ENCODE peak calls at places on chromosomes 16 and 17, in five cellular contexts. Y is cardiac fibroblast, M is bronchial epithelial cell, K is fibroblast of villous mesenchyme, R is fibroblast of pulmonary artery. N is an unnamed sample.

GRCh38 chr16:10421596-10421995 is 35.7 kb downstream of the ATF7IP2 start:
- DNase-seq in Y (no peak), M (no peak), K (no peak), R (no peak), N (no peak)

GRCh38 chr17:20046629-20047028 is 37.5 kb downstream of the SPECC1 start:
- DNase-seq in Y (no peak), M (no peak), K (no peak), R (no peak), N (no peak)

GRCh38 chr17:59798111-59798510 is 90.7 kb downstream of the VMP1 start:
- DNase-seq in Y (no peak), M (no peak), K (peak), R (no peak), N (no peak)

GRCh38 chr17:81189670-81190530 is 23.9 kb upstream of the AATK start:
- DNase-seq in Y (no peak), M (no peak), K (no peak), R (no peak), N (no peak)

GRCh38 chr16:8955828-8956227 is 7.9 kb downstream of the USP7 start:
- DNase-seq in Y (no peak), M (no peak), K (peak), R (peak), N (no peak)

GRCh38 chr17:55726440-55726839 is 3.8 kb upstream of the TMEM100 start:
- DNase-seq in Y (peak), M (peak), K (peak), R (peak), N (peak)

GRCh38 chr17:51528116-51528515 is 267.8 kb downstream of the UTP18 start:
- DNase-seq in Y (no peak), M (no peak), K (no peak), R (no peak), N (no peak)

GRCh38 chr17:57948555-57949420 is 6.4 kb downstream of the CUEDC1 start:
- DNase-seq in Y (peak), M (peak), K (peak), R (peak), N (peak)

GRCh38 chr17:8586766-8587165 is 43.8 kb downstream of the MYH10 start:
- DNase-seq in Y (no peak), M (peak), K (no peak), R (no peak), N (no peak)

GRCh38 chr16:11698271-11698689 is 30.0 kb downstream of the SNN start:
- DNase-seq in Y (no peak), M (peak), K (no peak), R (no peak), N (peak)

GRCh38 chr17:77729587-77729986 is 228.9 kb upstream of the TNRC6C start:
- DNase-seq in Y (no peak), M (no peak), K (no peak), R (no peak), N (no peak)

GRCh38 chr17:50191070-50192045 is 10.1 kb downstream of the COL1A1 start:
- DNase-seq in Y (no peak), M (no peak), K (peak), R (no peak), N (no peak)

GRCh38 chr16:71867934-71868333 is 16.0 kb downstream of the ZNF821 start:
- DNase-seq in Y (no peak), M (no peak), K (no peak), R (no peak), N (no peak)

GRCh38 chr16:59205403-59205802 is 471.3 kb upstream of the GOT2 start:
- DNase-seq in Y (no peak), M (no peak), K (no peak), R (no peak), N (no peak)

GRCh38 chr17:1834378-1835149 is 4.8 kb downstream of the RPA1 start:
- DNase-seq in Y (no peak), M (no peak), K (no peak), R (no peak), N (no peak)

GRCh38 chr16:53999841-54000240 is 286.7 kb downstream of the IRX3 start:
- DNase-seq in Y (no peak), M (peak), K (peak), R (no peak), N (no peak)

GRCh38 chr16:88264641-88265285 is 118.0 kb upstream of the ZNF469 start:
- DNase-seq in Y (peak), M (peak), K (peak), R (peak), N (peak)

GRCh38 chr17:80585880-80586279 is 41.2 kb downstream of the RPTOR start:
- DNase-seq in Y (no peak), M (no peak), K (no peak), R (no peak), N (no peak)

GRCh38 chr17:76585649-76586593 is at the start of gene ST6GALNAC2:
- DNase-seq in Y (peak), M (peak), K (peak), R (peak), N (peak)
- TF ChIP-seq CTCF in Y (peak), M (peak), K (peak), R (peak), N (peak)

GRCh38 chr16:72995151-72995881 is 52.6 kb downstream of the ZFHX3 start:
- DNase-seq in Y (no peak), M (no peak), K (no peak), R (no peak), N (no peak)
- TF ChIP-seq CTCF in Y (peak), M (peak), K (peak), R (peak), N (peak)

DNA sequence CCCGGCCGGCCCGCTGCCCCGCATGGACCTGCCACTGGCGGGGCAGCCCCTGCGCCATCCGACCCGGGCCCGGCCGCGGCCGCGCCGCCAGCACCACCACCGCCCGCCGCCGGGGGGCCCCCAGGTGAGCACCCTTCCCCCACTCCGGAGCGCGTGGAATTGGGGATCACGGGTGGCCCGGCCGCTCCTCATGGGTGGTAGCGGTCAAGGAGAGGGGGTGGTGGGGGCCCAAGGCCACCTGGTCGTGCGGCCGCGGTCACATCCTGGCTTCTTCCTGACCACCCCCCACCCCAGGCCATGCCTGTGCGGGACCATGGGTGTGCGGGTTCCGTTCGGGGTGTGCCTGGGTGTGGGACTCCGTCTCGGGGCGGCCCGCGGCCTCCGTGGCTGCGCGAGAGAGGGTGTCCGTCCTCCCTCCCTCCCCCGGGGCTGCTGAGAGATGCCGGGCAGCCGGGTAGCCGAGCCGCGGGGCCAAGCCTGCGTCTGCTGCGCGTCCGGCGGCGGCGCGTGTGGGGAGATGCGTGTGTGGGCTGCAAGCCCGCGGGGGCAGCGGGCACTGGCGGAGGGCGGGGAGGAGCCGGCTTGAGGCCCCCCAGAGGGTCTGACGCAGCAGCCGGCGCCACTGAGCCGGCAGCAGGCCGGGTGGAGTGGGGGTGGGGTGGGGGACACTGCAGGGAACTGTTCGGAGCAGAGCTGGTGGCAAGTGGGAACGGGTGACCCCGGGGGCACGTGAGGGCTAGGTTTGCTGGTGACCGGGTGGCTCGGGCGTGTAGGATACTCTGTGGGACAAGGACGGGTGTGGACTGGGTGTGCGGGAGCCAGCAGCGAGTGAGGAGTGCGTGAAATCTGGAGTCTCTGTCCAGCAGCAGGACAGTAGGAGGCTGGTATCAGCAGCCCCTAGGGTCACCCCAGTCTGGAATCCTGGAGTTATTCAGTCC is 6.7 kb downstream of the ACD start:
- DNase-seq in Y (no peak), M (no peak), K (no peak), R (no peak), N (no peak)
- TF ChIP-seq CTCF in Y (no peak), M (peak), K (peak), R (no peak), N (peak)

GRCh38 chr17:76176701-76177574 is 35.9 kb upstream of the FOXJ1 start:
- DNase-seq in Y (no peak), M (no peak), K (no peak), R (no peak), N (no peak)

GRCh38 chr17:76179496-76180467 is 38.7 kb upstream of the FOXJ1 start:
- DNase-seq in Y (peak), M (peak), K (peak), R (peak), N (no peak)

GRCh38 chr17:76178124-76178523 is 37.1 kb upstream of the FOXJ1 start:
- DNase-seq in Y (no peak), M (no peak), K (no peak), R (no peak), N (no peak)

GRCh38 chr17:76184266-76184665 is 43.2 kb upstream of the FOXJ1 start:
- DNase-seq in Y (no peak), M (no peak), K (no peak), R (no peak), N (no peak)

DNA sequence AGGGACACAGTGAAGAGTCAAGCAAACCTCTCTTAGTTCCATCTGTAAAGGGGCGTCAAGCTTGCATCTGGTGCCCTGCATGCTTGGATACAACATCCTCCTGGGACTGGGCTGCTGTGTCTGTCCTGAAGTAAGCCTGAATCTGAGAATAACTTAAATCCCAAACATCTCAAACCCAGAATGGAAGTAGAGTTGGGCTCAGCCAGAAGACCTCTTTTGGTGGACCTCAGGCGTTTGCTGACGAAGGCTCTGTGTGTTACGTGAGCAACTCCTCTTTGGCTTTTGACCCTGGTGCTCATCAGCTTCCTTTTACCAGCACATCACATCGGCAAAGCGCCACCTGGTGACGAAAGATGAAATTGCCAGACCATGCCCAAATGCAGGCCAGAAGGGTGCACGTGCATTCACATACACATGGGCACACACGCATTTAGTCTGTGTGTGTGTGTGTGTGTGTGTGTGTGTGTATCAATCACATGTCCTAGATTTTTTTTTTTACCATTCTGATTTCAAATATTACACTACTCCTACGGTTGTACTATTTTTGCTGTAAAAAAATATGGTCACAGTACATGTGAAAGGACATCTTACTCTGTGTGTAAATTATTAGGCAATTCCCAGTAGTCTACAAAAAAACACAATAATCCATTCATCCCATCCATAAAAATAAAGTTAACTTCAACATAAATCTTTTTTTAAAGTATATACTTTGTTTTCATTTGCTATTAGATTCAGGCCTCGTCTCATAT is 41.1 kb upstream of the FOXJ1 start:
- DNase-seq in Y (peak), M (peak), K (peak), R (peak), N (peak)
- TF ChIP-seq CTCF in Y (peak), M (peak), K (peak), R (peak), N (peak)

GRCh38 chr17:82614095-82614631 is 34.1 kb downstream of the WDR45B start:
- DNase-seq in Y (no peak), M (no peak), K (no peak), R (no peak), N (no peak)

GRCh38 chr17:82613283-82614094 is 34.8 kb downstream of the WDR45B start:
- DNase-seq in Y (no peak), M (peak), K (no peak), R (no peak), N (no peak)

GRCh38 chr17:82619211-82619610 is 29.0 kb downstream of the WDR45B start:
- DNase-seq in Y (no peak), M (no peak), K (no peak), R (no peak), N (no peak)

GRCh38 chr17:82616021-82616703 is 32.1 kb downstream of the WDR45B start:
- DNase-seq in Y (no peak), M (no peak), K (no peak), R (no peak), N (no peak)

GRCh38 chr17:82615084-82616020 is 32.9 kb downstream of the WDR45B start:
- DNase-seq in Y (no peak), M (no peak), K (no peak), R (no peak), N (no peak)
- TF ChIP-seq CTCF in Y (no peak), M (peak), K (no peak), R (no peak), N (no peak)

GRCh38 chr16:876523-877241 is 76.1 kb upstream of the GNG13 start:
- DNase-seq in Y (no peak), M (no peak), K (no peak), R (no peak), N (no peak)

GRCh38 chr16:879461-879861 is 78.9 kb upstream of the GNG13 start:
- DNase-seq in Y (no peak), M (no peak), K (no peak), R (no peak), N (no peak)

GRCh38 chr16:877242-878065 is 76.9 kb upstream of the GNG13 start:
- DNase-seq in Y (no peak), M (no peak), K (no peak), R (no peak), N (no peak)

GRCh38 chr16:878886-879285 is 78.4 kb upstream of the GNG13 start:
- DNase-seq in Y (no peak), M (no peak), K (no peak), R (no peak), N (no peak)

GRCh38 chr16:878071-878784 is 77.7 kb upstream of the GNG13 start:
- DNase-seq in Y (no peak), M (no peak), K (no peak), R (no peak), N (no peak)
- TF ChIP-seq CTCF in Y (no peak), M (no peak), K (no peak), R (no peak), N (no peak)

DNA sequence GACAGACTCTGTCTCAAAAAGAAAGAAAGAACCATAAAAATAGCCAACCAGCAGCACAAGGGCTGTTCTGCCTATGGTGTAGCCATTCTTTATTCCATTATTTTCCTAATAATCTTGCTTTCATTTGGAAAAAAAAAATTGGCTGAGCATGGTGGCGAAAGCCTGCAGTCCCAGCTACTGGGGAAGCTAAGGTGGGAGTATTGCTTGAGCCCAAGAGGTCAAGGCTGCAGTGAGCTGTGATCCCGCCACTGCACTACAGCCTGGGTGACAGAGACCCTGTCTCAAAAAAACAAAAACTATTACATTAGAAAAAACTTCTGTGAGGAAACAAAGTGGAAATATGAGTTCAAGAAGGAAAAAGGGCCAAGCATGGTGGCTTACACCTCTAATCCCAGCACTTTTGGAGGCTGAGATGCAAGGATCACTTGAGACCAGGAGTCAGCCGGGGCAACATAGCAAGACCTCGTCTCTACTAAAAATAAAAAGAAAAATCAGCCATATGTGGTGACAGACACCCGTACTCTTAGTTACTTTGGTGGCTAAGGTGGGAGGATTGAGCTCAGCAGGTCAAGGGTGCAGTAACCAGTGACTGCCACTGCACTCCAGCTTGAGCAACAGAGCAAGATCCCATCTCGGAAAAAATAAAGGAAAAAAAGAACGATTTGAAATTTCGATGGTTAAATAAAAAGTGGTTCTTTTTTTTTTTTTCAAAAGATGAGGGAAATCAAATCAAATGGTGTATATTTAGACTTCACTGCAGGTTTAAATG is 2.5 kb downstream of the DCAKD start:
- DNase-seq in Y (no peak), M (no peak), K (no peak), R (no peak), N (no peak)
- TF ChIP-seq CTCF in Y (peak), M (peak), K (peak), R (peak), N (no peak)

N was measured in MCF 10A.